ENCODE peak calls at places on chromosome 6, in five cellular contexts. V is colonic mucosa; W is CD8-positive, alpha-beta T cell; R is lower leg skin; F is bronchial epithelial cell. P is an unnamed sample.

GRCh38 chr6:92495246-92495645 is 924.1 kb downstream of the EPHA7 start:
- DNase-seq in R (no peak), W (no peak), V (no peak), F (no peak), P (no peak)

GRCh38 chr6:108921547-108922331 is 73.5 kb downstream of the ARMC2 start:
- DNase-seq in R (peak; percentile 52), F (no peak), V (no peak), W (no peak), P (no peak)

GRCh38 chr6:18444176-18444575 is 57.0 kb downstream of the RNF144B start:
- DNase-seq in W (no peak), R (no peak), F (no peak), V (no peak), P (no peak)

GRCh38 chr6:133945158-133945557 is 7.9 kb upstream of the TBPL1 start:
- DNase-seq in F (no peak), V (no peak), W (no peak), R (no peak), P (no peak)

GRCh38 chr6:16742116-16742515 is 19.1 kb downstream of the ATXN1 start:
- DNase-seq in W (no peak), R (no peak), V (no peak), F (no peak), P (no peak)

GRCh38 chr6:133890941-133891813 is 2.3 kb downstream of the TCF21 start:
- DNase-seq in R (no peak), F (peak; percentile 26), V (peak; percentile 25), W (no peak), P (no peak)

GRCh38 chr6:37822851-37823682 is 3.5 kb downstream of the ZFAND3 start:
- DNase-seq in V (peak; percentile 96), R (no peak), W (no peak), F (peak; percentile 79), P (no peak)

GRCh38 chr6:134768936-134769335 is 181.0 kb downstream of the ALDH8A1 start:
- DNase-seq in W (no peak), R (no peak), F (peak; percentile 14), V (no peak), P (no peak)

GRCh38 chr6:166825553-166826145 is 130.7 kb downstream of the RNASET2 start:
- DNase-seq in V (no peak), R (no peak), F (peak; percentile 7), W (no peak), P (no peak)

GRCh38 chr6:116410945-116411623 is 40.3 kb downstream of the DSE start:
- DNase-seq in F (no peak), W (no peak), R (no peak), V (no peak), P (no peak)

GRCh38 chr6:30556714-30556963 is 350 bp upstream of the GNL1 start:
- DNase-seq in F (no peak), V (peak; percentile 92), R (no peak), W (peak; percentile 91), P (peak; percentile 84)

GRCh38 chr6:90256698-90257485 is 39.8 kb downstream of the BACH2 start:
- DNase-seq in R (no peak), V (no peak), F (peak; percentile 76), W (no peak), P (no peak)

GRCh38 chr6:45438849-45439406 is 61.2 kb upstream of the SUPT3H start:
- DNase-seq in W (no peak), V (no peak), R (no peak), F (peak; percentile 92), P (no peak)

GRCh38 chr6:30515967-30516753 is 26.9 kb downstream of the HLA-E start:
- DNase-seq in V (peak; percentile 92), F (peak; percentile 98), R (peak; percentile 96), W (peak; percentile 91), P (peak; percentile 73)

GRCh38 chr6:134814076-134814709 is 135.7 kb downstream of the ALDH8A1 start:
- DNase-seq in V (no peak), W (no peak), R (no peak), F (peak; percentile 68), P (no peak)

GRCh38 chr6:7106752-7107577 is 796 bp upstream of the RREB1 start:
- DNase-seq in W (peak; percentile 77), F (no peak), R (peak; percentile 29), V (peak; percentile 63), P (no peak)
- TF ChIP-seq CTCF in W (peak; percentile 52), F (peak; percentile 52), R (no peak), V (no peak), P (no peak)

DNA sequence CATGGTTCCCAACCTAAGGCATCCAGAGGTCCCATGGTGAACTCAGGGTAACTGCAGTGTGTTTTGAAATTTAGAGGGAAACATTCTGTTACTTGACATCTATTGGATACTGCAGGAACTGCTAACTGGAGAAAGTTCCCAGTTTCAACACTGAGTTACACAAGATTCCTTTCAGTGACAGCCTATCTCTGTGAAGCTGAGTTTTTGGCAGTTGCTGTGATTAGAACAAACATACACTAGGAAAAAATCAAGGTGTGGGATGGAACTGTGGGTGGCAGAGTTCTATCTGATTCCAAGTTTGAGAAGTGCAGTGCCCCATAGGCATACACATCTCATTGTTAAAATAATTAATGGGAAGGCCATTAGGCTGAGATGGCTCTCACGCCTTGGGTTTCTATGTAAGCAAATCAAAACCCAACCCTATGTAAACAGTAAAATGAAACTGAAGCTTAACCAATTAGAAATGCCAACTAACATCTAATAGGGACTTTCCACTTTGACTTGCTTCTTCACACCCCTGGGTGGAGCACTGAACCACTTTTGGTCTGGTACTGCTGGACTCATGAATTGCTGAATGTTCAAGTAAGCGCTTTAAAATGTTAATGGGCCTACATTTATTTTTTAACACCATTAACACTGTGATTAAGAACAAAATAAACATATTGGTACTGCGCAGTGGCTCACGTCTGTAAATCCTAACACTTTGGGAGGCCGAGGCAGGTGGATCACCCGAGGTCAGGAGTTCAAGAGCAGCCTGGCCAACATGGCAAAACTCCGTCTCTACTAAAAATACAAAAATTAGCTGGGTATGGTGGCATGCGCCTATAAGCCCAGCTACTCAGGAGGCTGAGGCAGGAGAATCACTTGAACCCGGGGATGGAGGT is 55.2 kb upstream of the TBC1D7 start:
- DNase-seq in V (no peak), R (no peak), W (no peak), F (peak; percentile 85), P (no peak)
- TF ChIP-seq CTCF in V (no peak), R (no peak), W (no peak), F (peak; percentile 30), P (no peak)

DNA sequence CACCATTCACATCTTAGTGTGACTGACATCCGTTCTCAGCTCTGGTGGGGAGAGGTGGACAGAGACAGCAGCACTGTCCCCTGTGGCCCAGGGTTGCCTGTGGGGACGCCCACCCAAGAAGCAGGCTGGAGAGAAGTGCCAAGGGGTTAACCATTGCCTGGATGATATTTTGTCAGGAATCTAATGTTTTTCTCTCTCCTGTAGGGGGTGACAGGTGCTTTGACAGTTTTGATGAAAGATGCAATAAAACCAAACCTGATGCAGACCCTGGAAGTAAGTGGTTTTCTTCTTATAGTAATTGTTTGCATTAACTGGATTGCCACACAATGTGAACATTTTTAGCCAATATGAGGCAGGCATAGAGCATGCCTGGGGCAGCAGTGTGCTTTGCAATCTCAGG is 99.3 kb downstream of the MTHFD1L start:
- DNase-seq in F (no peak), R (no peak), W (no peak), V (no peak), P (no peak)
- TF ChIP-seq CTCF in F (no peak), R (no peak), W (no peak), V (no peak), P (no peak)

DNA sequence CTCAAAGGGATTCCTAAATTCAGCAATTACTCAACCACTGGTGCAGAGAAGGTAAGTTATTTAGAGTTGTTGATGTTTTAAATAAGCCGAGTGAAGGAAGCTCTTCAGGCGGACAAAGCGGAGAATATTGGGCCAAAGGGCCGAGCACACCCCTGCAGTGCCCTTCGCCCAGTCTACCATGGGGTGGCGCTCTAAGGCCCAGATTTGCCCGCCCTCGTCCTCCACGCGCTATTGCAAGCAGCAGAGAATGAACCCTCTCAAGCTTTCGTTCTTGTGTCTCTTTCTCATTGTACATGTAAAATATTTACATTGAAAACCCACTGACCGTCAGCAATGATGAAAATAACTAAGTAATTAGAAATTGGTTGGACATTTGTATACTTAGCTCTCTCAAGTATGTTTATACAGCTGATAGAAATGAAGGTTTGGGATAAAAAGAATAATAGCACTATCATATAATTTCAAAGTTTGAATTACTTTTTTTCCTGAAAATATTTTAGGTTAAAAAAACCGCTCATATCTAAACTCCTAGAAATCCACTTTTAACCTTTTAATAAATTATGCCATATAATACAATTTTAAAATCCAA is 195.0 kb upstream of the CEP162 start:
- DNase-seq in R (no peak), V (peak; percentile 20), W (no peak), F (peak; percentile 25), P (no peak)
- TF ChIP-seq CTCF in R (no peak), V (peak; percentile 32), W (no peak), F (peak; percentile 75), P (no peak)

GRCh38 chr6:158789115-158789917 is 29.9 kb downstream of the EZR start:
- DNase-seq in F (no peak), R (no peak), V (no peak), W (peak; percentile 78), P (peak; percentile 11)

GRCh38 chr6:158795516-158795915 is 23.7 kb downstream of the EZR start:
- DNase-seq in W (no peak), R (no peak), F (no peak), V (no peak), P (no peak)

GRCh38 chr6:158796353-158796752 is 22.8 kb downstream of the EZR start:
- DNase-seq in W (no peak), R (no peak), V (no peak), F (no peak), P (no peak)

GRCh38 chr6:158797331-158798202 is 21.6 kb downstream of the EZR start:
- DNase-seq in V (no peak), R (no peak), F (peak; percentile 72), W (no peak), P (no peak)

DNA sequence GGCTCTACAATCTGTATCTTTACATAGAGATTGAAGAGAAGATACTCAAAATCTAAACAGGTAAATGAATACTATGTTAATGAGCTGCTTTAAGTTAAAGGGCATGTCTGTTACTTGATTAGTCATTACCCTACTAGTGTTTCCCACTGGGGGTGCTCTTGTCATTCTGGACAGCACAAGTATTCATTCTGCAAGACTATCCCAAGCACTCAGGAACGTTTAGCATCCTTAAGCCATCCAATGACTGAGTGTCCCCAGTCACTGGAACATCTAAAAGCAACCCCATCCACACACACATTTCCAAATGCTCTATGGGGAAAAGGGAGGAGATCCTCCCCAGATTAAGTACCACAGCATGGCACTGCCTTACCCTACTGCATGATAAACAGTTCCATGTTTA is 25.7 kb downstream of the EZR start:
- DNase-seq in F (peak; percentile 72), W (no peak), V (no peak), R (no peak), P (no peak)
- TF ChIP-seq CTCF in F (peak; percentile 44), W (peak; percentile 36), V (peak; percentile 24), R (no peak), P (no peak)

GRCh38 chr6:137890983-137891537 is 24.0 kb downstream of the TNFAIP3 start:
- DNase-seq in F (no peak), R (no peak), W (no peak), V (no peak), P (no peak)
- TF ChIP-seq CTCF in F (no peak), R (no peak), W (no peak), V (no peak), P (no peak)

GRCh38 chr6:82364087-82365010 is 732 bp downstream of the TPBG start:
- DNase-seq in W (no peak), F (peak; percentile 46), V (peak; percentile 63), R (peak; percentile 36), P (no peak)
- TF ChIP-seq CTCF in W (no peak), F (no peak), V (no peak), R (no peak), P (no peak)